ENCODE peak calls at places on chromosomes 12 and 14, in eight cellular contexts. J is pancreas, V is fibroblast of lung, A is PC-9, R is foreskin keratinocyte, H is H1, D is colonic mucosa, X is vagina. Q is an unnamed sample. For H3K4me1, the result is how much of the 10 kb centered on the place peaks cover.

GRCh38 chr14:99267871-99268775 is 3.9 kb downstream of the BCL11B start:
- DNase-seq in D (no peak), X (no peak), R (peak), A (no peak), V (no peak), H (no peak), J (no peak), Q (no peak)

GRCh38 chr12:34399631-34400422 is 377.5 kb downstream of the ALG10 start:
- DNase-seq in R (no peak), D (peak), X (peak), J (peak), A (peak), V (no peak), H (no peak), Q (no peak)

GRCh38 chr12:28966049-28966778 is 182.9 kb upstream of the FAR2 start:
- DNase-seq in R (no peak), X (no peak), D (no peak), V (peak), H (no peak), J (no peak), A (no peak), Q (no peak)

GRCh38 chr14:78782551-78782950 is 612.4 kb downstream of the NRXN3 start:
- DNase-seq in V (no peak), J (no peak), H (no peak), A (no peak), R (no peak), D (no peak), X (no peak), Q (no peak)

GRCh38 chr14:102829106-102829505 is 51.9 kb downstream of the TRAF3 start:
- DNase-seq in H (no peak), J (no peak), R (no peak), D (no peak), X (no peak), A (no peak), V (peak), Q (no peak)

GRCh38 chr12:57240069-57240921 is 10.7 kb downstream of the STAC3 start:
- DNase-seq in X (no peak), A (peak), V (peak), J (peak), D (no peak), H (no peak), R (peak), Q (no peak)

GRCh38 chr14:68089146-68089715 is 269.7 kb downstream of the RAD51B start:
- DNase-seq in R (peak), D (no peak), H (no peak), A (no peak), X (no peak), J (no peak), V (peak), Q (no peak)

GRCh38 chr12:132213359-132214160 is 69.3 kb downstream of the NOC4L start:
- DNase-seq in D (no peak), V (no peak), J (peak), H (no peak), R (no peak), X (no peak), A (no peak), Q (no peak)

GRCh38 chr12:62575036-62575435 is 108.4 kb downstream of the MON2 start:
- DNase-seq in J (no peak), A (no peak), R (no peak), H (no peak), V (no peak), X (no peak), D (no peak), Q (no peak)

GRCh38 chr12:107440596-107440995 is 245.0 kb upstream of the PWP1 start:
- DNase-seq in J (no peak), D (no peak), X (no peak), A (no peak), V (no peak), R (no peak), H (no peak), Q (no peak)

GRCh38 chr14:69535230-69535848 is 39.3 kb downstream of the CCDC177 start:
- DNase-seq in H (no peak), D (peak), R (peak), X (no peak), V (peak), A (peak), J (peak), Q (peak)

GRCh38 chr14:77270361-77271112 is 469 bp downstream of the NGB start:
- DNase-seq in J (no peak), V (no peak), D (no peak), R (peak), X (no peak), A (no peak), H (no peak), Q (no peak)

GRCh38 chr14:103808403-103809001 is 38.9 kb downstream of the PPP1R13B start:
- DNase-seq in D (peak), R (peak), J (peak), A (peak), H (peak), X (no peak), V (peak), Q (peak)

GRCh38 chr14:100143523-100143922 is 15.9 kb downstream of the DEGS2 start:
- DNase-seq in R (no peak), D (no peak), H (no peak), J (no peak), V (no peak), X (no peak), A (no peak), Q (no peak)

GRCh38 chr14:104114421-104115130 is 23.8 kb upstream of the KIF26A start:
- DNase-seq in R (no peak), V (no peak), A (no peak), H (no peak), X (no peak), D (peak), J (peak), Q (no peak)

GRCh38 chr12:2668816-2669215 is 126.0 kb upstream of the FKBP4 start:
- DNase-seq in D (no peak), A (no peak), R (no peak), H (no peak), V (no peak), X (no peak), J (no peak), Q (no peak)

GRCh38 chr14:67704484-67705089 is 2.9 kb downstream of the RDH12 start:
- DNase-seq in V (peak), X (no peak), R (peak), H (no peak), J (no peak), D (peak), A (peak), Q (peak)

GRCh38 chr12:67534671-67535070 is 113.9 kb upstream of the DYRK2 start:
- DNase-seq in J (no peak), A (peak), D (no peak), X (no peak), H (no peak), R (peak), V (peak), Q (no peak)

GRCh38 chr14:65850429-65851145 is 438.1 kb downstream of the FUT8 start:
- DNase-seq in R (no peak), A (no peak), V (no peak), X (no peak), D (no peak), H (no peak), J (no peak), Q (no peak)

GRCh38 chr12:1593232-1594044 is 943 bp downstream of the FBXL14 start:
- DNase-seq in V (peak), R (peak), J (peak), X (no peak), D (peak), A (peak), H (no peak), Q (no peak)

GRCh38 chr14:69318241-69318640 is 58.3 kb downstream of the GALNT16 start:
- DNase-seq in X (peak), R (no peak), A (no peak), D (no peak), J (peak), V (no peak), H (no peak), Q (no peak)

GRCh38 chr12:43285248-43285647 is 266.8 kb downstream of the ADAMTS20 start:
- DNase-seq in A (no peak), V (peak), D (no peak), H (no peak), X (no peak), J (no peak), R (peak), Q (no peak)

GRCh38 chr12:46896680-46897079 is 70.9 kb upstream of the SLC38A4 start:
- DNase-seq in H (no peak), J (no peak), R (no peak), X (no peak), D (no peak), V (no peak), A (no peak), Q (no peak)

GRCh38 chr14:30227436-30227835 is 299.8 kb upstream of the PRKD1 start:
- DNase-seq in A (no peak), J (no peak), H (no peak), X (no peak), V (no peak), R (no peak), D (no peak), Q (no peak)

GRCh38 chr14:30223966-30224365 is 296.3 kb upstream of the PRKD1 start:
- DNase-seq in H (no peak), R (no peak), A (peak), D (no peak), X (no peak), V (peak), J (peak), Q (no peak)

GRCh38 chr14:30225171-30225570 is 297.5 kb upstream of the PRKD1 start:
- DNase-seq in V (no peak), R (no peak), X (no peak), J (no peak), H (no peak), D (no peak), A (no peak), Q (no peak)

GRCh38 chr14:30221546-30221945 is 293.9 kb upstream of the PRKD1 start:
- DNase-seq in R (no peak), J (no peak), A (no peak), H (no peak), X (no peak), D (no peak), V (no peak), Q (no peak)

DNA sequence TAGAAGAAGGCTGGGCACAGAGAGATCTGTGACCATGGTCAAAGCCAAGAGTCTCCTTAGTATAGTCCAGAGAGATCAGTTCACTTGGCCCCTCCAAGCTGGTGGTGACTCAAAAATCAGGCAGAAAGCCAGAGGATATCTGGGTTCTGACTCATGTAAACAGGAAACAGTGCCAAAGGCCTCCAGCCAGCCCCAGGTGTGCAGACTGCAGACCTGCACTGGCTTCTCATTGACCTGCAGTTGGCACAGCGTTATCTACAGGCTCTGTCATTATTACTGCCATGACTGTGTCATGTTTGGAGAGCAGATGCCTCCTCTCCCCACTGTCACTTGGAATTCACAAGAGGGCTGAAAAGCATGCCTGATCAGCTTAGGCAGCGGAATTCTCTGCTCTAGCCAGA is 295.7 kb upstream of the PRKD1 start:
- DNase-seq in J (peak), R (peak), A (peak), H (no peak), X (no peak), V (peak), D (peak), Q (no peak)
- H3K4me1 ChIP-seq in J (under half), R (under half), A (half or more), H (under half), X (under half), V (under half), D (under half), Q (under half)

GRCh38 chr12:131203666-131204415 is 250.1 kb downstream of the ADGRD1 start:
- DNase-seq in J (no peak), A (no peak), R (no peak), H (no peak), X (peak), V (no peak), D (peak), Q (no peak)
- H3K4me1 ChIP-seq in J (under half), A (under half), R (under half), H (under half), X (under half), V (under half), D (under half), Q (under half)

DNA sequence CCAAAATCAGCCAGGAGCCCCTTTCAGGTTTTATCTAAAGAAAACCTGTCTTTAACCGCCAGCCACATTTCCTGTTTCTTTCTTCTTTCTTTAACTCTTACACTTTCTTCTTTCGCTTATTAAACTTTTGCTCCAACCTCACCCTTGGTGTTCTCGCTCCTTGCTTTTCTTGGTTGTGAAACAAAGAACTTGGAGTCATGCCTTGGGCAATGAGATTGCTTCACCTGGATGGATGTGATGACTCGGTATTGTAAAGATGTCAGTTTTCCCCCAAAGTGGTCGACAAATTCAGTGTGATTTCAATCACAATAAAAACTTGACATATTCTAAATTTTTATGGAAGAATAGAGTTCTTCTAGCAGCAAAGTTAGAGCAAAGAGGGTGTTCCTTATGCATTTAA is 16.2 kb upstream of the TCL1A start:
- DNase-seq in R (no peak), X (no peak), H (no peak), A (no peak), D (no peak), V (no peak), J (no peak), Q (no peak)
- H3K4me1 ChIP-seq in R (under half), X (under half), H (under half), A (under half), D (under half), V (under half), J (under half), Q (under half)

DNA sequence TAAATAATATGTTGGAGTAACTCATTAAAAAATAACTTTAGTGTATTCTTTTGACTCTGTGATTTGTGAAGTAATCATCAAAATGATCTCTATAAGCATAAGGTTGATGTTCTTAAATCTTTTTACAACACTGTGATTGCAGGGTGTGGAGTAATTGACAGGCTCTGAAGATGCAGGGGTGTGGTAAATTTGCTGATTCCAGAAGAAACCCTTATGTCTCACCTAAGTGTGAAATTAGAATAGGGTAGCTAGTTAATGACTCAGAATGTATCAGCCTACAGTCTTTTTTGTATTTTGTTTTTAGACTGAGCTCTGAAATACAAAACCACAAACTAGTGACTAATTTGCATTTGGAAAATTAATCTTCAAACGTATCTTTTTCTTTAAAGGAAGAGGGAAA is 5.9 kb downstream of the PRPF39 start:
- DNase-seq in R (peak), V (peak), X (no peak), D (no peak), H (no peak), A (no peak), J (no peak), Q (no peak)
- H3K4me1 ChIP-seq in R (under half), V (under half), X (half or more), D (under half), H (under half), A (under half), J (under half), Q (under half)

GRCh38 chr12:110314308-110314707 is 33.3 kb downstream of the ATP2A2 start:
- DNase-seq in J (no peak), R (peak), V (peak), H (no peak), D (no peak), A (no peak), X (no peak), Q (no peak)

GRCh38 chr12:110310754-110311153 is 29.7 kb downstream of the ATP2A2 start:
- DNase-seq in A (no peak), H (no peak), J (no peak), D (no peak), R (no peak), V (no peak), X (no peak), Q (no peak)

GRCh38 chr12:110311903-110312302 is 30.9 kb downstream of the ATP2A2 start:
- DNase-seq in H (no peak), D (no peak), J (no peak), V (no peak), R (no peak), A (no peak), X (no peak), Q (no peak)

GRCh38 chr12:110316861-110317260 is 35.8 kb downstream of the ATP2A2 start:
- DNase-seq in H (no peak), X (no peak), A (no peak), V (peak), J (no peak), R (peak), D (no peak), Q (no peak)

DNA sequence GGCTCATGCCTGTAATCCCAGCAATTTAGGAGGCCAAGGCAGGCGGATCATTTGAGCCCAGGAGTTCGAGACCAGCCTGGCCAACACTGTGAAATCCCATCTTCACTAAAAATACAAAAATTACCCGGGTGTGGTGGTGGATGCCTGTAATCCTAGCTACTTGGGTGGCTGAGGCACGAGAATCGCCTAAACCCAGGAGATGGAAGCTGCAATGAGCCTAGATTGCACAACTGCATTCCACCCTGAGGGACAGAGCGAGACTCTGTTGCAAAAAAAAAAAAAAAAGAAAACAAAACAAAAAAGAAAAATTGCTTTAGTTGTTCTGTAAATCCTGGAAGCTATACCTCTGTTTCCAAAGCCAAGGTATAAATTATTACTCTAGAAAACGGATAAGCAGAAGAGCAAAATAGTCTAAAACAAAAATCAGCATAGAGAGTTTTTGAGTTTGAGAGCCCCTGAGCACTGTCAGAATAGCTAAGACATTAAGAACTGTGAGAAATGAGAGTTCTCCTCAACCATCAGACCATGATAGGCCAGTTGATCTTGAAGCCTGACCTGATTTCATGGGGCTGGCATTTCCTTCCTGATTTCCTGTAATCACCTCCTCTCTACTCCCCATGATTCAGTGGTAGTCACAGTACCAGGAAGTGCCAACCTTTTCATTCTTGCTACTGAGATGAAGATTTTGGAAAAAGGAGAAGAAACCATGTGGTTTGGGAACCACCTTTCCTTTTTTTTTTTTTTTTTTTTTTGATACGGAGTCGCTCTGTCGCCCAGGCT is 31.7 kb downstream of the ATP2A2 start:
- DNase-seq in A (no peak), R (peak), H (no peak), D (no peak), J (no peak), V (peak), X (no peak), Q (no peak)
- H3K4me1 ChIP-seq in A (under half), R (half or more), H (under half), D (under half), J (under half), V (under half), X (half or more), Q (under half)

GRCh38 chr12:106080111-106080732 is 58.5 kb downstream of the NUAK1 start:
- DNase-seq in J (no peak), H (no peak), D (no peak), R (no peak), A (no peak), V (peak), X (no peak), Q (no peak)
- H3K4me1 ChIP-seq in J (under half), H (under half), D (under half), R (under half), A (under half), V (under half), X (half or more), Q (under half)

GRCh38 chr12:13210022-13210539 is 13.6 kb downstream of the EMP1 start:
- DNase-seq in J (no peak), X (no peak), D (no peak), R (peak), H (no peak), V (no peak), A (no peak), Q (no peak)
- H3K4me1 ChIP-seq in J (under half), X (half or more), D (under half), R (half or more), H (under half), V (half or more), A (half or more), Q (under half)

GRCh38 chr12:93434305-93434704 is 7.4 kb downstream of the UBE2N start:
- DNase-seq in V (peak), D (no peak), J (no peak), R (no peak), H (no peak), A (no peak), X (no peak), Q (no peak)
- H3K4me1 ChIP-seq in V (under half), D (under half), J (under half), R (under half), H (under half), A (under half), X (half or more), Q (under half)

GRCh38 chr14:74356892-74357575 is 8.8 kb downstream of the VRTN start:
- DNase-seq in A (no peak), H (no peak), X (no peak), R (no peak), J (no peak), V (no peak), D (no peak), Q (no peak)
- H3K4me1 ChIP-seq in A (under half), H (under half), X (under half), R (under half), J (under half), V (under half), D (under half), Q (under half)

GRCh38 chr12:12811343-12811742 is 1.8 kb upstream of the DDX47 start:
- DNase-seq in V (no peak), A (no peak), H (no peak), R (no peak), X (no peak), D (no peak), J (no peak), Q (no peak)
- H3K4me1 ChIP-seq in V (under half), A (half or more), H (under half), R (under half), X (under half), D (under half), J (under half), Q (under half)

Q was measured in iPS DF 6.9.